ENCODE peak calls at places on chromosomes 11 and 22, in seven cellular contexts. T is HFFc6, V is mucosa of descending colon, L is GM13976, G is AG09319, W is Peyer's patch, C is pancreas. P is an unnamed sample.

GRCh38 chr22:20551805-20552449 is 44.5 kb downstream of the MED15 start:
- DNase-seq in T (no peak), V (no peak), L (no peak), G (no peak), W (no peak), C (no peak), P (no peak)

GRCh38 chr11:78961186-78961782 is 386.6 kb upstream of the NARS2 start:
- DNase-seq in T (peak), V (peak), L (peak), G (no peak), W (no peak), C (no peak), P (no peak)

GRCh38 chr11:10494636-10495463 is 39.8 kb downstream of the AMPD3 start:
- DNase-seq in T (no peak), V (no peak), L (peak), G (no peak), W (no peak), C (no peak), P (no peak)

GRCh38 chr11:132361011-132361550 is 990.7 kb downstream of the NTM start:
- DNase-seq in T (no peak), V (no peak), L (no peak), G (no peak), W (no peak), C (no peak), P (no peak)

GRCh38 chr11:116229581-116229980 is 543.2 kb downstream of the BUD13 start:
- DNase-seq in T (no peak), V (no peak), L (no peak), G (no peak), W (no peak), C (no peak), P (no peak)

GRCh38 chr11:1131033-1131911 is 26.5 kb upstream of the MUC5AC start:
- DNase-seq in T (no peak), V (no peak), L (no peak), G (no peak), W (no peak), C (peak), P (no peak)

GRCh38 chr11:73215191-73216134 is 2.6 kb upstream of the P2RY2 start:
- DNase-seq in T (no peak), V (no peak), L (no peak), G (no peak), W (peak), C (no peak), P (no peak)

GRCh38 chr22:49517211-49517610 is 310.5 kb downstream of the BRD1 start:
- DNase-seq in T (no peak), V (no peak), L (no peak), G (no peak), W (no peak), C (no peak), P (no peak)

GRCh38 chr22:31160328-31160978 is 471 bp downstream of the RNF185 start:
- DNase-seq in T (no peak), V (no peak), L (no peak), G (no peak), W (no peak), C (no peak), P (no peak)

GRCh38 chr11:128298271-128298670 is 289.1 kb downstream of the ETS1 start:
- DNase-seq in T (no peak), V (no peak), L (no peak), G (no peak), W (no peak), C (no peak), P (no peak)

GRCh38 chr11:114060402-114061052 is 1.0 kb downstream of the ZBTB16 start:
- DNase-seq in T (no peak), V (peak), L (no peak), G (no peak), W (peak), C (peak), P (no peak)

GRCh38 chr22:47172771-47173534 is 410.5 kb downstream of the TBC1D22A start:
- DNase-seq in T (no peak), V (no peak), L (no peak), G (no peak), W (no peak), C (no peak), P (no peak)

GRCh38 chr11:119592642-119593041 is 136.4 kb downstream of the NECTIN1 start:
- DNase-seq in T (no peak), V (peak), L (no peak), G (no peak), W (no peak), C (no peak), P (no peak)

GRCh38 chr11:725624-726202 is 19.7 kb downstream of the EPS8L2 start:
- DNase-seq in T (no peak), V (peak), L (peak), G (no peak), W (peak), C (peak), P (no peak)

GRCh38 chr11:95456704-95457491 is 225.9 kb upstream of the SESN3 start:
- DNase-seq in T (no peak), V (no peak), L (no peak), G (no peak), W (no peak), C (no peak), P (no peak)

GRCh38 chr11:27735281-27735680 is 35.0 kb upstream of the BDNF start:
- DNase-seq in T (no peak), V (no peak), L (no peak), G (no peak), W (no peak), C (no peak), P (no peak)

GRCh38 chr11:73969091-73969490 is 13.6 kb downstream of the UCP2 start:
- DNase-seq in T (no peak), V (no peak), L (no peak), G (no peak), W (no peak), C (no peak), P (no peak)

GRCh38 chr22:25966448-25966913 is 202.8 kb upstream of the SEZ6L start:
- DNase-seq in T (no peak), V (no peak), L (no peak), G (no peak), W (no peak), C (no peak), P (no peak)

GRCh38 chr11:101715281-101715680 is 131.5 kb upstream of the TRPC6 start:
- DNase-seq in T (no peak), V (no peak), L (no peak), G (no peak), W (no peak), C (no peak), P (no peak)

GRCh38 chr11:129453293-129453721 is 77.7 kb downstream of the BARX2 start:
- DNase-seq in T (no peak), V (no peak), L (no peak), G (no peak), W (no peak), C (no peak), P (no peak)

GRCh38 chr11:17734418-17734911 is at the start of gene KCNC1:
- DNase-seq in T (no peak), V (no peak), L (no peak), G (no peak), W (no peak), C (peak), P (no peak)

GRCh38 chr11:102664001-102664752 is 39.0 kb upstream of the MMP20 start:
- DNase-seq in T (no peak), V (no peak), L (no peak), G (no peak), W (no peak), C (no peak), P (no peak)

GRCh38 chr11:32584921-32585320 is 1.3 kb downstream of the EIF3M start:
- DNase-seq in T (no peak), V (no peak), L (no peak), G (no peak), W (no peak), C (no peak), P (no peak)

GRCh38 chr11:117295438-117296137 is 4.4 kb downstream of the BACE1-AS start:
- DNase-seq in T (no peak), V (no peak), L (no peak), G (no peak), W (no peak), C (no peak), P (no peak)

GRCh38 chr11:7077101-7077500 is 11.7 kb upstream of the RBMXL2 start:
- DNase-seq in T (no peak), V (no peak), L (no peak), G (no peak), W (no peak), C (peak), P (no peak)

GRCh38 chr22:44819966-44820631 is 67.7 kb downstream of the ARHGAP8 start:
- DNase-seq in T (no peak), V (no peak), L (no peak), G (no peak), W (no peak), C (peak), P (no peak)

GRCh38 chr11:120037111-120037510 is 100.8 kb downstream of the TRIM29 start:
- DNase-seq in T (no peak), V (no peak), L (no peak), G (no peak), W (no peak), C (no peak), P (no peak)

GRCh38 chr11:60334005-60334620 is 7.1 kb downstream of the MS4A6E start:
- DNase-seq in T (peak), V (peak), L (peak), G (no peak), W (no peak), C (no peak), P (no peak)

GRCh38 chr11:128610765-128611617 is 23.6 kb upstream of the ETS1 start:
- DNase-seq in T (no peak), V (peak), L (peak), G (no peak), W (no peak), C (no peak), P (no peak)

GRCh38 chr11:2108675-2109481 is 30.3 kb downstream of the IGF2 start:
- DNase-seq in T (no peak), V (no peak), L (no peak), G (no peak), W (no peak), C (peak), P (no peak)

GRCh38 chr11:11856638-11857037 is 14.9 kb downstream of the USP47 start:
- DNase-seq in T (peak), V (no peak), L (no peak), G (no peak), W (no peak), C (no peak), P (no peak)

GRCh38 chr11:80855975-80856524 is 1415.2 kb upstream of the TENM4 start:
- DNase-seq in T (no peak), V (no peak), L (no peak), G (no peak), W (no peak), C (no peak), P (no peak)

GRCh38 chr11:71244116-71244815 is 8.1 kb downstream of the SHANK2 start:
- DNase-seq in T (no peak), V (no peak), L (no peak), G (peak), W (no peak), C (no peak), P (peak)

GRCh38 chr11:13339196-13340153 is 61.9 kb downstream of the BMAL1 start:
- DNase-seq in T (peak), V (no peak), L (peak), G (peak), W (no peak), C (no peak), P (peak)

GRCh38 chr11:35389897-35390462 is 29.4 kb downstream of the SLC1A2 start:
- DNase-seq in T (no peak), V (no peak), L (peak), G (no peak), W (no peak), C (no peak), P (no peak)

GRCh38 chr11:62806611-62807121 is 1.4 kb upstream of the NXF1 start:
- DNase-seq in T (peak), V (no peak), L (no peak), G (no peak), W (no peak), C (peak), P (no peak)

GRCh38 chr11:123801765-123802164 is 4.4 kb downstream of the OR6M1 start:
- DNase-seq in T (no peak), V (no peak), L (no peak), G (no peak), W (no peak), C (no peak), P (no peak)

DNA sequence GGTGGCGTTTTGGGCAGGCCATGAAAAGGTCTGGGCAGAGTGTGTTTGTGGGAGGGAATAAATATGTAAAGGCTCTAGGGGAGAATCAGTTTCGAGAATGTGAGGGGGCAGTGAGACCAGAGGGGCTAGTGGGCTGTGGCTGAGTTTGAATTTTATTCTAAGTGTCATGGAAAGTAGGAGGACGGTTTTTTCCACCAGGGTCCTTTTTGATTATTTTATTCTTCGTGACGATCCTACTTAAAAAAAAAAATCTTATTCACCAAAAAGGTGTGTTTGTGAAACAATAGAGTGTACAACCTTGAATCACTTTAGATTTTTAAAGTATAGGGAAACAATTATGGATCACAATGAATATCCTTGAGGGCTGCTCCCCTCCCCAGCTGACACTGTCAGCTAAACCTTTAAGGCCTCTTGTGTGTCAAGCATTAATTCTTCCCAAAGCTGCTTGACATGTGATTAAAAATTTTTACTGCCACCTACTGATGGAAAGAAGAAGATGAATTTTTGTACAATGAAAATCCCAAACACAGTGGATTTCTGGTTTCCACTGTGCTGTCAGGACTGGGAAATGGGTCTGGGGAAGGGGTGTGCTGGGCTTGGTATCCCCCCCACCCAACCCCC is 107.5 kb upstream of the OR4B1 start:
- DNase-seq in T (peak), V (no peak), L (peak), G (peak), W (no peak), C (no peak), P (no peak)
- TF ChIP-seq CTCF in T (peak), V (no peak), L (peak), G (peak), W (peak), C (no peak), P (peak)

DNA sequence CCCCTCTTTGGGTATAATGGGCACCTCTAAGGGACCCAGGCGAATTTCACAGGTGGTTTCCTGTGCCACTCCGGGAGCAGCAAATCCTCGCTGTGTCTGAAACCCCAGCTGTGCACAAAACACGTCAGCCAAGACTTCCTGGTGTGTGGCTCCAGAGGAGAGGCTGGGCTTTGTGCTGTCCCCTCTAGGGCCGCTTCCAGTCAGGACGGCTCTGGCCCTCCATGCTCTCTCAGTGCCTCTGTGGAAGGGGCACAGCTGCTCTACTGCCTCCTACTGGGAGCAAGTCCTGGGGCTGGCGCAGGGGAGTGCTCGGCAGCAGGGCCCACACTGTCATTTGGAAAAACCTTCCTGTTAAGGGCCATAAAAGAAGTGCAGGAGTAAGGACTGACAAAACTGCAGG is 23.7 kb upstream of the ARFGAP3 start:
- DNase-seq in T (no peak), V (no peak), L (no peak), G (no peak), W (no peak), C (peak), P (no peak)
- TF ChIP-seq CTCF in T (peak), V (no peak), L (no peak), G (peak), W (no peak), C (no peak), P (no peak)

GRCh38 chr11:77039491-77040400 is 5.5 kb downstream of the B3GNT6 start:
- DNase-seq in T (no peak), V (peak), L (peak), G (no peak), W (peak), C (peak), P (no peak)
- TF ChIP-seq CTCF in T (peak), V (peak), L (peak), G (peak), W (peak), C (peak), P (peak)

DNA sequence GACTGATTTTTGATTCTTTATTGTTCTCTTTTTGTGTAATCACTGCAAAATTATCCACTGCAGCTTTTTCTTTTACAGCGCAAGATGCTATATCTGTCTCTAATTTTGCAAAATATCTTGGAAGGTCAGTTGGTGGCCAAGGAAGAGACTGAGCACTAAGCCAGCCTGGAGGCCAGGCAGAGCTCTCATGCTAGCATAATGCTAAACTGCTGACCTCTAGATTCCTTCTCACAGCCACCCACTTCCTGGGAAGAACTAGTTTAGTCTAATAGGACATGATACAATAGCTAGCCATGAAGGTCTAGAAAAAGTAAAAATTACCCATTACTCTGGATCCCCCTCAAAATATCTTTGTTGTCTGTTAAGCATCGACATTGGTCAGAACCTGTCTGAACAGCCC is 227.2 kb upstream of the ARHGAP20 start:
- DNase-seq in T (no peak), V (no peak), L (no peak), G (no peak), W (no peak), C (no peak), P (no peak)
- TF ChIP-seq CTCF in T (no peak), V (no peak), L (no peak), G (no peak), W (no peak), C (no peak), P (no peak)

DNA sequence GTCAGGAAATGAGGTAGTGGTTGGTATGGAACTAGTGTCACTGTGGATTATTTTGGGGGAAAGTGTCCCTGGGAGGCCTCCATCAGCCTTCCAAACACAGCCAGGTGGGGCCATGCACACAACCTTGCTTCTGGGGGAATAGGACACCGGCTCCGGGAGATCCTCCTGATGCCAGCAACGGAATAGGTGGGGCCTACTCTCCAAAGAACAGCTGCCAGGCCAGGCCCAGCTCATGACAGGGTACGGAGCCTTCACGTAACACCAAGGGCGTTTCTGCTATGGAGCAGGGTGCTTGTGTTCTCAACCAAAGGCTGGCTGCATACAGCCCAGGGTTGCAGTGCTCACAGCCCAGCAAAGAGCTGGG is 30.6 kb upstream of the LINC01488 start:
- DNase-seq in T (no peak), V (no peak), L (no peak), G (no peak), W (no peak), C (peak), P (no peak)
- TF ChIP-seq CTCF in T (no peak), V (no peak), L (no peak), G (no peak), W (no peak), C (no peak), P (no peak)

GRCh38 chr11:110362916-110363574 is 66.6 kb upstream of the RDX start:
- DNase-seq in T (no peak), V (no peak), L (no peak), G (no peak), W (no peak), C (no peak), P (no peak)

GRCh38 chr11:110373061-110373702 is 56.6 kb upstream of the FDX1 start:
- DNase-seq in T (peak), V (no peak), L (peak), G (no peak), W (no peak), C (no peak), P (no peak)

GRCh38 chr11:110366234-110366633 is 63.5 kb upstream of the FDX1 start:
- DNase-seq in T (no peak), V (no peak), L (no peak), G (no peak), W (no peak), C (peak), P (no peak)

GRCh38 chr11:110367571-110367970 is 62.2 kb upstream of the FDX1 start:
- DNase-seq in T (no peak), V (no peak), L (no peak), G (no peak), W (no peak), C (no peak), P (no peak)
- TF ChIP-seq CTCF in T (peak), V (no peak), L (no peak), G (no peak), W (no peak), C (no peak), P (no peak)

GRCh38 chr11:61460986-61461385 is 31.1 kb downstream of the SDHAF2 start:
- DNase-seq in T (no peak), V (no peak), L (no peak), G (no peak), W (no peak), C (no peak), P (no peak)
- TF ChIP-seq CTCF in T (no peak), V (no peak), L (no peak), G (no peak), W (no peak), C (no peak), P (no peak)

DNA sequence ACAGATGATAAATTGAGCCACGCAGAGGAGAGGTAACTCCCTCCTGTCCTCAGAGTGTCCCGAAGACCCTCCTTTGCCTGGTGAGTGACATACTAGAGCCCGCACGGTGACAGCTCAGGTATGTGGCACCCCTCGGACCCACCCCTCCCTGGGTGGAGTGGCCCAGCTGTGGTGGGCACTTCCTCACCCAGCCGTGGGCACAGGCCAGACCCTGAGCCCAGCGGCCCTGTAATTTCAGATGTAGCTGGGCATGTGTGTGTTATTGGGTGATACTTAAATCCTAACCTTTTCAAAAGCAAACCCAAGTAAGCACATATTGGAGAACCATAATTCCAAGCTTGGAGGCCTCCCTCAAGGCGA is 93.2 kb downstream of the WNT7B start:
- DNase-seq in T (no peak), V (no peak), L (no peak), G (no peak), W (no peak), C (peak), P (no peak)
- TF ChIP-seq CTCF in T (no peak), V (no peak), L (no peak), G (no peak), W (no peak), C (no peak), P (no peak)